ENCODE peak calls at places on chromosomes 3 and 15, in six cellular contexts. D is astrocyte, N is HepG2, H is HCT116, L is endothelial cell of umbilical vein, J is fibroblast of lung. V is an unnamed sample. For H3K27me3, the result is how much of the 10 kb centered on the place peaks cover.

GRCh38 chr3:30625541-30626438 is 19.4 kb downstream of the TGFBR2 start:
- DNase-seq in D (peak), N (peak), H (peak), L (peak), J (peak), V (no peak)

GRCh38 chr15:50854594-50855490 is 53.6 kb upstream of the AP4E1 start:
- DNase-seq in D (no peak), N (peak), H (no peak), L (no peak), J (no peak), V (no peak)

GRCh38 chr3:56962200-56962599 is 98.3 kb upstream of the SPATA12 start:
- DNase-seq in D (no peak), N (no peak), H (no peak), L (no peak), J (no peak), V (no peak)

GRCh38 chr15:39584662-39585393 is 3.9 kb downstream of the THBS1 start:
- DNase-seq in D (no peak), N (no peak), H (no peak), L (peak), J (peak), V (no peak)

GRCh38 chr3:48685293-48685602 is 467 bp downstream of the NCKIPSD start:
- DNase-seq in D (no peak), N (no peak), H (no peak), L (no peak), J (no peak), V (no peak)

GRCh38 chr15:79896131-79896633 is 632 bp downstream of the MTHFS start:
- DNase-seq in D (no peak), N (peak), H (no peak), L (no peak), J (no peak), V (no peak)

GRCh38 chr3:193129607-193130006 is 111.4 kb upstream of the PLAAT1 start:
- DNase-seq in D (no peak), N (no peak), H (no peak), L (no peak), J (no peak), V (no peak)

GRCh38 chr3:72487078-72487765 is 361.0 kb downstream of the SHQ1 start:
- DNase-seq in D (peak), N (peak), H (peak), L (peak), J (peak), V (no peak)

GRCh38 chr15:52491460-52491859 is 37.2 kb downstream of the MYO5A start:
- DNase-seq in D (no peak), N (no peak), H (no peak), L (peak), J (no peak), V (no peak)

GRCh38 chr3:160471892-160472291 is 22.3 kb upstream of the TRIM59 start:
- DNase-seq in D (no peak), N (no peak), H (no peak), L (no peak), J (no peak), V (no peak)

GRCh38 chr3:141413387-141414140 is 45.3 kb downstream of the ZBTB38 start:
- DNase-seq in D (no peak), N (no peak), H (no peak), L (no peak), J (peak), V (no peak)

GRCh38 chr3:107525101-107525953 is 2.6 kb downstream of the BBX start:
- DNase-seq in D (peak), N (no peak), H (no peak), L (peak), J (peak), V (peak)

GRCh38 chr15:75129788-75130187 is 71.9 kb upstream of the C15orf39 start:
- DNase-seq in D (no peak), N (no peak), H (no peak), L (no peak), J (no peak), V (no peak)

GRCh38 chr3:22536582-22536981 is 666.5 kb upstream of the UBE2E2 start:
- DNase-seq in D (no peak), N (no peak), H (no peak), L (no peak), J (no peak), V (no peak)

GRCh38 chr15:40249477-40250303 is 10.8 kb downstream of the PAK6 start:
- DNase-seq in D (peak), N (no peak), H (no peak), L (no peak), J (peak), V (no peak)

GRCh38 chr3:190596341-190597285 is 82.7 kb downstream of the IL1RAP start:
- DNase-seq in D (peak), N (no peak), H (no peak), L (no peak), J (peak), V (no peak)

GRCh38 chr15:48887144-48887543 is 9.2 kb downstream of the EID1 start:
- DNase-seq in D (no peak), N (no peak), H (no peak), L (no peak), J (no peak), V (no peak)

GRCh38 chr15:62749036-62749435 is 293.5 kb upstream of the TPM1 start:
- DNase-seq in D (no peak), N (no peak), H (no peak), L (no peak), J (no peak), V (no peak)

GRCh38 chr3:47847256-47847655 is 44.3 kb downstream of the DHX30 start:
- DNase-seq in D (no peak), N (no peak), H (no peak), L (no peak), J (no peak), V (no peak)

GRCh38 chr3:197950661-197951029 is 655 bp downstream of the RPL35A start:
- DNase-seq in D (no peak), N (no peak), H (no peak), L (no peak), J (no peak), V (no peak)

GRCh38 chr3:7074217-7074616 is 213.3 kb downstream of the GRM7 start:
- DNase-seq in D (no peak), N (no peak), H (no peak), L (no peak), J (no peak), V (no peak)

GRCh38 chr15:61794881-61795280 is 265.4 kb downstream of the VPS13C start:
- DNase-seq in D (no peak), N (no peak), H (no peak), L (no peak), J (no peak), V (no peak)

GRCh38 chr3:75610773-75611172 is 53.4 kb upstream of the FRG2C start:
- DNase-seq in D (no peak), N (no peak), H (no peak), L (no peak), J (no peak), V (no peak)

GRCh38 chr3:114154321-114154821 is 24.5 kb downstream of the DRD3 start:
- DNase-seq in D (no peak), N (no peak), H (no peak), L (no peak), J (no peak), V (no peak)

GRCh38 chr3:139935071-139935865 is at the start of gene CLSTN2:
- DNase-seq in D (peak), N (no peak), H (no peak), L (no peak), J (peak), V (no peak)

GRCh38 chr3:60149501-60149900 is 1099.7 kb upstream of the CFAP20DC start:
- DNase-seq in D (no peak), N (no peak), H (no peak), L (no peak), J (no peak), V (no peak)

GRCh38 chr3:145898487-145898886 is 262.5 kb downstream of the PLOD2 start:
- DNase-seq in D (peak), N (no peak), H (no peak), L (peak), J (peak), V (no peak)

GRCh38 chr15:88645171-88646087 is 6.6 kb downstream of the ISG20 start:
- DNase-seq in D (no peak), N (no peak), H (no peak), L (no peak), J (no peak), V (no peak)

GRCh38 chr15:74422723-74423442 is 10.9 kb downstream of the SEMA7A start:
- DNase-seq in D (peak), N (peak), H (no peak), L (no peak), J (peak), V (no peak)

GRCh38 chr3:39124876-39125836 is 17.7 kb downstream of the TTC21A start:
- DNase-seq in D (no peak), N (peak), H (no peak), L (peak), J (peak), V (no peak)

GRCh38 chr3:52289747-52290595 is 2.3 kb downstream of the GLYCTK start:
- DNase-seq in D (no peak), N (peak), H (no peak), L (no peak), J (no peak), V (no peak)
- TF ChIP-seq CTCF in D (no peak), N (peak), H (no peak), L (no peak), J (no peak), V (no peak)

GRCh38 chr3:18216996-18217395 is 208.1 kb downstream of the SATB1 start:
- DNase-seq in D (no peak), N (no peak), H (no peak), L (no peak), J (no peak), V (no peak)
- H3K9ac ChIP-seq in D (no peak), N (no peak), H (no peak), L (no peak), J (no peak), V (no peak)

GRCh38 chr15:37099321-37100108 is 834 bp downstream of the MEIS2 start:
- DNase-seq in D (no peak), N (peak), H (peak), L (peak), J (peak), V (no peak)

GRCh38 chr15:37100109-37100873 is at the start of gene MEIS2:
- DNase-seq in D (peak), N (peak), H (peak), L (peak), J (peak), V (no peak)

GRCh38 chr15:37102315-37103021 is 2.1 kb upstream of the MEIS2 start:
- DNase-seq in D (no peak), N (no peak), H (no peak), L (peak), J (peak), V (no peak)

GRCh38 chr15:37103475-37104071 is 3.2 kb upstream of the MEIS2 start:
- DNase-seq in D (no peak), N (no peak), H (no peak), L (no peak), J (no peak), V (no peak)

GRCh38 chr15:37101634-37102314 is 1.4 kb upstream of the MEIS2 start:
- DNase-seq in D (peak), N (peak), H (peak), L (peak), J (peak), V (no peak)
- H3K27me3 ChIP-seq in D (under half), N (under half), H (under half), L (under half), J (under half), V (under half)

GRCh38 chr3:13846716-13847570 is 32.9 kb downstream of the WNT7A start:
- DNase-seq in D (no peak), N (no peak), H (no peak), L (no peak), J (no peak), V (no peak)

GRCh38 chr3:13844911-13845310 is 35.0 kb downstream of the WNT7A start:
- DNase-seq in D (no peak), N (no peak), H (no peak), L (no peak), J (no peak), V (no peak)

GRCh38 chr3:13846238-13846637 is 33.6 kb downstream of the WNT7A start:
- DNase-seq in D (no peak), N (no peak), H (no peak), L (no peak), J (no peak), V (no peak)

GRCh38 chr3:13844286-13844685 is 35.6 kb downstream of the WNT7A start:
- DNase-seq in D (no peak), N (no peak), H (no peak), L (no peak), J (no peak), V (no peak)

DNA sequence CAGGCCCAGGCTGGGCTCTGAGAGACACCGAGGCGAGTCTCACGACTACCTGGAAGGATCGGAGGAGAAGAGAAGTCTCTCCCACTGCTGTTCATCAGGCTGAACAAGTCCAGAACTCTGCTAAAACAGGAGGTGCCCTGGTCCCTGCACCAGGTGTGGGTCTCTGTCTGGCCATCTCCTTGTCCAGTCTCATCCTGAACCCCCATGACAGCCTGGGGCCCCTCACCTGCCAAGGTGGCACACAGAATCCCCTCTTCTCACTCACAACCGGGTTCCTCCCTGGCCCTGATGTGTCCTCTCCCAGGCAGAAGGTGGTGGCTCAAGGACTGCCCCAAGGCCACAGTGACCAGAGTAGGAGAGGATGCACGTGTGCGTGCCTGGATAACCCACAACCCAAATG is 34.1 kb downstream of the WNT7A start:
- DNase-seq in D (no peak), N (no peak), H (no peak), L (no peak), J (no peak), V (no peak)
- TF ChIP-seq CTCF in D (no peak), N (no peak), H (no peak), L (no peak), J (no peak), V (no peak)

GRCh38 chr15:65824031-65824743 is 32.1 kb upstream of the DENND4A start:
- DNase-seq in D (peak), N (peak), H (peak), L (peak), J (peak), V (peak)
- H3K9ac ChIP-seq in D (no peak), N (peak), H (no peak), L (no peak), J (no peak), V (no peak)

GRCh38 chr15:41794081-41794480 is 19.8 kb downstream of the MAPKBP1 start:
- DNase-seq in D (no peak), N (no peak), H (no peak), L (no peak), J (no peak), V (no peak)
- H3K27me3 ChIP-seq in D (under half), N (under half), H (under half), L (under half), J (under half), V (under half)

V was measured in DND-41.